ENCODE peak calls at places on chromosomes 5 and 9, in nine cellular contexts. L is GM23338, G is AG04449, R is AG09309, P is mammary epithelial cell, Y is PC-9, S is esophagus squamous epithelium, D is dorsolateral prefrontal cortex, U is A549. J is an unnamed sample.

GRCh38 chr9:113475031-113475430 is 11.5 kb downstream of the RGS3 start:
- DNase-seq in L (no peak), R (no peak), U (no peak), P (no peak), G (no peak), D (no peak), Y (no peak), S (no peak), J (no peak)

GRCh38 chr9:124013263-124014211 is 2.0 kb downstream of the LHX2 start:
- DNase-seq in Y (no peak), S (no peak), U (no peak), G (no peak), D (peak; percentile 50), R (no peak), P (no peak), L (peak; percentile 72), J (no peak)

GRCh38 chr5:140106101-140106500 is 7.8 kb upstream of the PURA start:
- DNase-seq in Y (peak; percentile 45), U (no peak), P (no peak), S (no peak), L (no peak), R (no peak), D (no peak), G (no peak), J (no peak)

GRCh38 chr5:78127875-78128274 is 166.6 kb downstream of the AP3B1 start:
- DNase-seq in S (no peak), D (no peak), U (peak; percentile 32), Y (no peak), P (no peak), G (no peak), R (no peak), L (peak; percentile 58), J (no peak)

GRCh38 chr9:120555884-120556283 is 24.1 kb downstream of the CDK5RAP2 start:
- DNase-seq in P (no peak), L (no peak), Y (no peak), G (no peak), S (no peak), R (no peak), U (no peak), D (no peak), J (no peak)

GRCh38 chr9:136182850-136183422 is 22.0 kb downstream of the LHX3 start:
- DNase-seq in Y (no peak), R (no peak), P (no peak), D (no peak), S (no peak), U (no peak), G (no peak), L (no peak), J (no peak)

GRCh38 chr9:115022760-115023434 is 92.5 kb upstream of the TNFSF8 start:
- DNase-seq in R (peak; percentile 83), U (no peak), D (no peak), Y (no peak), L (no peak), S (no peak), G (peak; percentile 84), P (peak; percentile 84), J (peak; percentile 83)

GRCh38 chr9:131661954-131662621 is 77.8 kb downstream of the RAPGEF1 start:
- DNase-seq in L (no peak), U (no peak), S (no peak), D (no peak), R (no peak), P (no peak), Y (no peak), G (no peak), J (no peak)

GRCh38 chr9:84759300-84759750 is 89.8 kb downstream of the NTRK2 start:
- DNase-seq in L (no peak), D (no peak), U (no peak), R (no peak), Y (no peak), P (peak; percentile 97), S (no peak), G (no peak), J (no peak)

GRCh38 chr9:134662143-134662876 is 20.7 kb downstream of the COL5A1 start:
- DNase-seq in S (no peak), P (peak; percentile 72), U (no peak), D (peak; percentile 35), G (peak; percentile 77), Y (peak; percentile 52), R (peak; percentile 84), L (no peak), J (peak; percentile 75)

GRCh38 chr9:74804018-74804385 is 83.7 kb downstream of the TRPM6 start:
- DNase-seq in Y (peak; percentile 42), S (no peak), R (no peak), L (no peak), P (peak; percentile 79), D (no peak), U (peak; percentile 60), G (no peak), J (no peak)

GRCh38 chr5:76787237-76787636 is 31.6 kb upstream of the F2RL1 start:
- DNase-seq in G (no peak), S (no peak), D (no peak), L (no peak), P (peak; percentile 69), Y (peak; percentile 81), U (peak; percentile 83), R (no peak), J (peak; percentile 98)

GRCh38 chr5:96195053-96195452 is 233.4 kb upstream of the ELL2 start:
- DNase-seq in G (no peak), U (no peak), Y (no peak), S (no peak), L (no peak), P (no peak), D (no peak), R (no peak), J (no peak)

GRCh38 chr5:181243521-181244307 is at the start of gene RACK1:
- DNase-seq in U (peak; percentile 92), Y (no peak), S (no peak), G (peak; percentile 41), D (peak; percentile 90), L (peak; percentile 95), R (no peak), P (peak; percentile 86), J (peak; percentile 85)

GRCh38 chr5:181241393-181241975 is 2.2 kb downstream of the RACK1 start:
- DNase-seq in D (no peak), G (peak; percentile 40), P (peak; percentile 82), R (peak; percentile 58), S (no peak), L (no peak), Y (peak; percentile 56), U (peak; percentile 64), J (no peak)

GRCh38 chr5:181243020-181243520 is 636 bp downstream of the RACK1 start:
- DNase-seq in G (no peak), S (no peak), P (no peak), D (no peak), R (no peak), U (no peak), L (no peak), Y (no peak), J (no peak)

GRCh38 chr5:181239062-181239663 is 4.5 kb downstream of the RACK1 start:
- DNase-seq in P (no peak), D (no peak), S (no peak), R (no peak), U (no peak), Y (no peak), L (no peak), G (no peak), J (no peak)

DNA sequence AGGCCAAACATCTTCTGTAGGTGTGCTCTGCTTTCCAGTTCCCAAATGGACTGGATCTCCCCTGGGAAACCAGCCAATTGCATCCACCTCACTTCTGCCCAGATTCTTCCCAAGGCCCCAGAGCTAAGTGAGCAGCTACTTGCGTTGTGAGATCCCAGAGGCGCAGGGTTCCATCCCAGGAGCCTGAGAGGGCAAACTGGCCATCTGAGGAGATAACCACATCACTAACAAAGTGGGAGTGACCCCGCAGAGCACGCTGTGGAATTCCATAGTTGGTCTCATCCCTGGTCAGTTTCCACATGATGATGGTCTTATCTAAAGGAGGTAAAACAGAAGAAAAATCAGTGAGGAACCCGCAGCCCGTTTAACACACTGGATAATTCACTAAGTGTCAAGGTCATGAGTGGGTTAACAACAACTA is 1.7 kb downstream of the RACK1 start:
- DNase-seq in Y (no peak), L (no peak), D (no peak), S (no peak), P (no peak), G (no peak), U (no peak), R (no peak), J (no peak)
- H3K4me3 ChIP-seq in Y (peak overlapping the region; percentile 95), L (peak overlapping the region; percentile 100), D (peak overlapping the region; percentile 92), S (peak overlapping the region; percentile 86), P (peak overlapping the region; percentile 100), G (peak overlapping the region; percentile 98), U (peak overlapping the region; percentile 82), R (peak overlapping the region; percentile 77), J (peak overlapping the region; percentile 88)

GRCh38 chr5:154652746-154653417 is 102.3 kb upstream of the LARP1 start:
- DNase-seq in S (no peak), G (no peak), U (no peak), Y (no peak), L (peak; percentile 19), P (no peak), D (no peak), R (no peak), J (no peak)
- TF ChIP-seq CTCF in S (no peak), G (no peak), U (no peak), Y (no peak), L (no peak), P (no peak), D (no peak), R (no peak), J (no peak)

GRCh38 chr5:31194458-31194808 is 947 bp downstream of the CDH6 start:
- DNase-seq in U (peak; percentile 2), S (no peak), L (no peak), Y (no peak), R (no peak), G (no peak), D (no peak), P (no peak), J (no peak)
- H3K4me3 ChIP-seq in U (peak overlapping the region; percentile 47), S (peak overlapping the region; percentile 66), L (peak overlapping the region; percentile 83), Y (no peak overlapping the region), R (peak overlapping the region; percentile 47), G (peak overlapping the region; percentile 61), D (peak overlapping the region; percentile 76), P (no peak overlapping the region), J (peak overlapping the region; percentile 72)

DNA sequence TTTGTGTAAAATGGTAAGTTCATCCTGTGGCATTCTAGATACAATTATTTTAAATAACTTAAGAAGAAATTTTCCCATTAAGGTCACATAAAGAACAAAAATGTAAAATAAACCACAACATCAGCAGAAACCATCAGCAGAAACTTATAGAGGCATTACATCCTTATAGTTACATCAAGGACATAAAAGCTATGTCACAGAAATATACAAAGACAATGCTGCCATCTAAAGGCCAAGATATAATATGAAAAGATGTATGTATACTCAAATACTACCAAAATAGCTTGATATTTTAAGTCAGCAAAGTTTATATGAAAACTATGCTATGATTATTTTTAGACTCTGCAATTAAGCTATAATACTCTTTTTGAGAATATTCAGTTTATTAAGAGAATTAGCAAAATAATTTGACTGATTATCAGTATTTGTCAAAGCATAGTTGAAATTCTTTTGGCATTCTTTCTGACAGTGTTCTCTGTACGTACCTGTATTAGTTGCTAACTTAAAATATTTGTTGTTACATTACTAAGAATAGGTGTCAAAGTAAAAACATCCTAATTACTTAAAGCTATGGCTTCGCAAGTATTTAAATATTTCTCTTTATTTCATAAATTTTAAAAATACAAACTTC is 36.2 kb downstream of the FBXL17 start:
- DNase-seq in L (peak; percentile 68), R (no peak), U (peak; percentile 57), P (peak; percentile 28), Y (peak; percentile 51), S (no peak), D (no peak), G (peak; percentile 7), J (peak; percentile 31)
- TF ChIP-seq CTCF in L (peak; percentile 69), R (peak; percentile 17), U (peak; percentile 67), P (peak; percentile 27), Y (peak; percentile 70), S (no peak), D (peak; percentile 72), G (no peak), J (no peak)